ENCODE peak calls at places on chromosomes 6 and 20, in six cellular contexts. F is substantia nigra, J is GM13976, Q is activated B cell treated with CpG ODN at 0.5 μM for 24 hours, N is NCI-H1092 treated with DMSO at 0.1 percent for 48 hours, A is SW480. S is an unnamed sample.
A peak's percentile ranks its signal among the peaks of the same experiment; 100 is the strongest.

GRCh38 chr6:122886475-122886874 is 97.4 kb downstream of the SMPDL3A start:
- DNase-seq in Q (no peak), J (no peak), N (no peak), F (no peak), A (no peak), S (no peak)

GRCh38 chr6:27532820-27533538 is 60.1 kb upstream of the ZNF184 start:
- DNase-seq in A (peak; percentile 75), J (no peak), F (no peak), N (no peak), Q (no peak), S (no peak)

GRCh38 chr6:41732601-41733348 is 2.6 kb downstream of the TFEB start:
- DNase-seq in Q (peak; percentile 63), N (no peak), A (no peak), J (peak; percentile 85), F (peak; percentile 58), S (peak; percentile 75)

GRCh38 chr20:18853946-18854646 is 40.5 kb downstream of the SCP2D1 start:
- DNase-seq in F (no peak), N (no peak), Q (no peak), A (no peak), J (no peak), S (no peak)

GRCh38 chr6:53834134-53834533 is 39.3 kb downstream of the LRRC1 start:
- DNase-seq in Q (no peak), A (no peak), J (no peak), F (no peak), N (no peak), S (no peak)

GRCh38 chr6:77341058-77341986 is 122.0 kb downstream of the HTR1B start:
- DNase-seq in J (no peak), Q (no peak), F (no peak), N (no peak), A (no peak), S (no peak)

GRCh38 chr20:22583773-22584629 is at the start of gene FOXA2:
- DNase-seq in N (peak; percentile 69), A (peak; percentile 88), F (no peak), J (no peak), Q (no peak), S (no peak)

GRCh38 chr6:154429711-154430110 is 73.1 kb upstream of the IPCEF1 start:
- DNase-seq in A (no peak), N (no peak), Q (no peak), J (no peak), F (no peak), S (no peak)

GRCh38 chr20:58312836-58313235 is 3.3 kb downstream of the RAB22A start:
- DNase-seq in N (no peak), F (no peak), J (no peak), A (no peak), Q (no peak), S (no peak)

GRCh38 chr6:158556113-158556512 is 3.8 kb upstream of the TMEM181 start:
- DNase-seq in F (no peak), J (no peak), N (no peak), Q (no peak), A (no peak), S (no peak)

GRCh38 chr20:16761305-16761829 is 13.2 kb downstream of the OTOR start:
- DNase-seq in J (peak; percentile 38), A (peak; percentile 79), F (peak; percentile 77), N (peak; percentile 70), Q (no peak), S (peak; percentile 38)

GRCh38 chr6:139821669-139822223 is 447.3 kb upstream of the CITED2 start:
- DNase-seq in N (no peak), F (no peak), A (no peak), J (no peak), Q (no peak), S (no peak)

GRCh38 chr6:152189736-152190135 is 382.3 kb downstream of the ESR1 start:
- DNase-seq in N (no peak), J (no peak), A (no peak), Q (no peak), F (no peak), S (no peak)

GRCh38 chr6:85468326-85468725 is 18.4 kb downstream of the NT5E start:
- DNase-seq in N (no peak), Q (no peak), A (no peak), F (no peak), J (no peak), S (no peak)

GRCh38 chr6:87543836-87544735 is 45.7 kb downstream of the RARS2 start:
- DNase-seq in J (no peak), F (no peak), Q (no peak), N (no peak), A (no peak), S (no peak)

GRCh38 chr6:148179786-148180185 is 162.9 kb upstream of the SASH1 start:
- DNase-seq in N (no peak), J (peak; percentile 23), F (no peak), Q (no peak), A (peak; percentile 20), S (peak; percentile 10)

GRCh38 chr6:113306552-113307145 is 550.5 kb upstream of the MARCKS start:
- DNase-seq in A (peak; percentile 42), N (peak; percentile 5), F (peak; percentile 12), J (peak; percentile 18), Q (peak; percentile 51), S (peak; percentile 2)

GRCh38 chr6:118187568-118188164 is 280.6 kb downstream of the SLC35F1 start:
- DNase-seq in F (no peak), N (no peak), A (no peak), Q (no peak), J (no peak), S (no peak)

GRCh38 chr6:75377386-75377785 is 92.8 kb upstream of the TMEM30A start:
- DNase-seq in Q (no peak), J (no peak), F (no peak), N (peak; percentile 9), A (no peak), S (no peak)

GRCh38 chr20:14219801-14220461 is 117.5 kb downstream of the FLRT3 start:
- DNase-seq in Q (no peak), F (no peak), J (no peak), A (peak; percentile 93), N (no peak), S (no peak)

GRCh38 chr6:68343901-68344300 is 291.2 kb upstream of the ADGRB3 start:
- DNase-seq in N (peak; percentile 39), Q (no peak), F (peak; percentile 21), A (peak; percentile 32), J (no peak), S (no peak)

GRCh38 chr6:119791746-119792145 is 442.2 kb upstream of the MAN1A1 start:
- DNase-seq in N (no peak), Q (no peak), F (no peak), A (peak; percentile 53), J (no peak), S (no peak)

GRCh38 chr6:1029196-1029595 is 282.7 kb upstream of the FOXQ1 start:
- DNase-seq in N (no peak), Q (no peak), J (no peak), F (no peak), A (peak; percentile 83), S (no peak)

GRCh38 chr20:22180244-22180643 is 404.1 kb downstream of the FOXA2 start:
- DNase-seq in Q (no peak), A (no peak), F (no peak), J (no peak), N (no peak), S (no peak)

GRCh38 chr6:43809417-43810305 is 39.6 kb downstream of the VEGFA start:
- DNase-seq in A (peak; percentile 46), F (no peak), J (no peak), Q (no peak), N (peak; percentile 28), S (no peak)

GRCh38 chr20:9331707-9332435 is 182.5 kb upstream of the LAMP5 start:
- DNase-seq in A (no peak), N (no peak), F (no peak), J (no peak), Q (no peak), S (no peak)

GRCh38 chr20:53370345-53370961 is 223.2 kb downstream of the ZNF217 start:
- DNase-seq in A (no peak), Q (no peak), F (no peak), J (no peak), N (no peak), S (no peak)

GRCh38 chr6:155524249-155524651 is 68.6 kb upstream of the NOX3 start:
- DNase-seq in N (no peak), A (no peak), J (no peak), Q (no peak), F (no peak), S (no peak)

S was measured in germinal center.